ENCODE peak calls at places on chromosomes 6 and 20, in eight cellular contexts. Z is kidney tubule cell, L is naive B cell, S is activated gamma-delta T cell treated with Interleukin-2 at 50 U/mL for 16 hours, X is NCI-H446, N is GM23248, F is thoracic aorta, R is GDM1. J is an unnamed sample.

GRCh38 chr20:56572178-56572577 is 39.1 kb downstream of the FAM209B start:
- DNase-seq in N (peak), S (no peak), X (no peak), L (no peak), Z (no peak), F (no peak), R (no peak), J (no peak)

GRCh38 chr6:159720708-159721107 is 6.6 kb upstream of the WTAP start:
- DNase-seq in L (peak), Z (peak), X (no peak), N (peak), S (peak), F (no peak), R (no peak), J (peak)

GRCh38 chr20:64250027-64250426 is 5.5 kb upstream of the PCMTD2 start:
- DNase-seq in F (no peak), X (no peak), R (no peak), N (no peak), Z (no peak), L (no peak), S (no peak), J (no peak)

GRCh38 chr20:53654932-53655674 is 61.5 kb upstream of the ZNF217 start:
- DNase-seq in R (no peak), F (no peak), S (no peak), X (no peak), L (peak), N (peak), Z (peak), J (no peak)

GRCh38 chr6:68651018-68651985 is 16.2 kb downstream of the ADGRB3 start:
- DNase-seq in N (no peak), L (no peak), R (no peak), F (no peak), S (no peak), X (peak), Z (no peak), J (no peak)

GRCh38 chr6:17583811-17584210 is 16.3 kb upstream of the FAM8A1 start:
- DNase-seq in R (no peak), Z (peak), X (peak), L (no peak), N (peak), S (no peak), F (no peak), J (no peak)

GRCh38 chr6:2658788-2659187 is 91.9 kb downstream of the MYLK4 start:
- DNase-seq in L (peak), R (no peak), X (no peak), S (no peak), Z (peak), F (no peak), N (peak), J (no peak)

GRCh38 chr20:3041818-3042504 is 1.5 kb upstream of the GNRH2 start:
- DNase-seq in L (no peak), Z (peak), F (no peak), X (no peak), S (no peak), R (no peak), N (no peak), J (no peak)

GRCh38 chr20:47620808-47621805 is 119.4 kb downstream of the NCOA3 start:
- DNase-seq in F (no peak), Z (peak), X (peak), N (peak), L (peak), R (no peak), S (no peak), J (peak)

GRCh38 chr6:29887330-29887818 is 55.0 kb upstream of the HLA-A start:
- DNase-seq in R (no peak), L (peak), F (no peak), S (peak), X (no peak), N (peak), Z (peak), J (no peak)

GRCh38 chr20:54981181-54981580 is 505.8 kb downstream of the DOK5 start:
- DNase-seq in N (no peak), Z (no peak), L (no peak), S (no peak), F (no peak), R (no peak), X (no peak), J (no peak)

GRCh38 chr6:31826793-31827285 is 699 bp upstream of the HSPA1B start:
- DNase-seq in F (peak), N (peak), S (peak), R (peak), L (no peak), Z (peak), X (no peak), J (no peak)

GRCh38 chr6:45709834-45710233 is 305.8 kb downstream of the CLIC5 start:
- DNase-seq in L (no peak), X (no peak), R (no peak), Z (no peak), N (no peak), F (no peak), S (no peak), J (no peak)

GRCh38 chr20:14826926-14827325 is 489.5 kb upstream of the FLRT3 start:
- DNase-seq in N (no peak), S (no peak), L (no peak), R (no peak), Z (no peak), X (no peak), F (no peak), J (no peak)

GRCh38 chr6:105873799-105874198 is 212.3 kb upstream of the PRDM1 start:
- DNase-seq in L (no peak), X (no peak), F (no peak), S (no peak), R (no peak), N (no peak), Z (no peak), J (no peak)

GRCh38 chr6:166318649-166319600 is 10.7 kb upstream of the PRR18 start:
- DNase-seq in L (no peak), F (no peak), R (no peak), S (no peak), N (no peak), X (no peak), Z (peak), J (peak)

GRCh38 chr6:155936551-155936950 is 480.9 kb upstream of the NOX3 start:
- DNase-seq in F (no peak), Z (peak), X (no peak), N (no peak), S (no peak), R (no peak), L (no peak), J (no peak)

GRCh38 chr6:55957961-55958422 is 82.6 kb upstream of the BMP5 start:
- DNase-seq in L (no peak), Z (no peak), R (no peak), X (no peak), F (no peak), N (peak), S (no peak), J (no peak)

GRCh38 chr6:45483501-45483900 is 105.8 kb upstream of the SUPT3H start:
- DNase-seq in Z (no peak), L (no peak), S (no peak), R (no peak), N (peak), F (no peak), X (no peak), J (no peak)

GRCh38 chr6:142874676-142875075 is 70.3 kb downstream of the HIVEP2 start:
- DNase-seq in L (no peak), F (no peak), S (no peak), X (no peak), Z (peak), R (no peak), N (no peak), J (peak)

GRCh38 chr20:6884114-6884513 is 116.6 kb downstream of the BMP2 start:
- DNase-seq in Z (peak), X (no peak), R (no peak), S (no peak), F (no peak), N (no peak), L (no peak), J (no peak)

GRCh38 chr6:143806282-143807102 is 36.6 kb upstream of the LTV1 start:
- DNase-seq in L (no peak), N (peak), R (peak), Z (peak), S (no peak), X (no peak), F (no peak), J (no peak)

GRCh38 chr6:56484669-56485068 is 158.0 kb downstream of the DST start:
- DNase-seq in F (no peak), R (no peak), Z (peak), X (no peak), N (peak), S (no peak), L (no peak), J (peak)

GRCh38 chr6:106098383-106099234 is 12.5 kb downstream of the PRDM1 start:
- DNase-seq in F (no peak), X (no peak), S (peak), R (peak), L (no peak), N (peak), Z (no peak), J (no peak)

GRCh38 chr20:40687384-40688128 is 1.5 kb downstream of the MAFB start:
- DNase-seq in F (no peak), S (no peak), X (peak), R (no peak), Z (peak), N (peak), L (no peak), J (no peak)

GRCh38 chr6:25692472-25692871 is 40.5 kb downstream of the SCGN start:
- DNase-seq in N (no peak), L (no peak), Z (peak), R (no peak), S (no peak), X (no peak), F (no peak), J (no peak)

GRCh38 chr6:137227872-137228302 is 8.7 kb upstream of the IFNGR1 start:
- DNase-seq in L (no peak), S (no peak), X (no peak), R (no peak), F (no peak), Z (no peak), N (no peak), J (no peak)

GRCh38 chr6:151070666-151071065 is 169.1 kb upstream of the AKAP12 start:
- DNase-seq in F (no peak), N (peak), L (no peak), Z (no peak), S (no peak), X (no peak), R (no peak), J (no peak)

GRCh38 chr6:163324928-163325784 is 89.4 kb upstream of the QKI start:
- DNase-seq in Z (peak), F (no peak), S (no peak), N (peak), R (no peak), L (no peak), X (no peak), J (no peak)

GRCh38 chr6:83514877-83515466 is 2.6 kb downstream of the PRSS35 start:
- DNase-seq in Z (peak), F (no peak), N (peak), R (peak), L (peak), X (peak), S (peak), J (peak)

GRCh38 chr6:150767585-150768164 is 97.8 kb upstream of the MTHFD1L start:
- DNase-seq in Z (peak), X (no peak), R (no peak), F (no peak), S (no peak), L (no peak), N (peak), J (no peak)

GRCh38 chr6:42984924-42985475 is 630 bp downstream of the PPP2R5D start:
- DNase-seq in N (peak), R (no peak), Z (no peak), S (no peak), L (peak), F (no peak), X (no peak), J (no peak)

GRCh38 chr6:88843040-88843439 is 120.4 kb downstream of the RNGTT start:
- DNase-seq in Z (no peak), R (no peak), X (no peak), N (peak), F (no peak), L (no peak), S (no peak), J (no peak)

GRCh38 chr6:43989556-43990248 is 137.6 kb downstream of the MRPL14 start:
- DNase-seq in N (no peak), R (no peak), S (no peak), L (no peak), F (no peak), X (no peak), Z (no peak), J (no peak)

J was measured in Caki2.